ENCODE peak calls at places on chromosomes 16 and 17, in seven cellular contexts. H is GM12892, N is SK-N-SH, M is GM12878, D is H1, R is HepG2, O is K562. W is an unnamed sample.

GRCh38 chr17:61321344-61321743 is 78.3 kb upstream of the TBX2 start:
- DNase-seq in H (no peak), N (no peak), M (no peak), D (no peak), R (no peak), O (no peak), W (no peak)

GRCh38 chr17:80912451-80912850 is 79.2 kb upstream of the CHMP6 start:
- DNase-seq in H (no peak), N (no peak), M (no peak), D (no peak), R (no peak), O (no peak), W (no peak)

GRCh38 chr16:10538583-10538982 is 41.8 kb downstream of the EMP2 start:
- DNase-seq in H (no peak), N (no peak), M (no peak), D (no peak), R (no peak), O (no peak), W (no peak)

GRCh38 chr16:12086861-12087260 is 110.3 kb downstream of the SNX29 start:
- DNase-seq in H (no peak), N (no peak), M (no peak), D (no peak), R (no peak), O (no peak), W (no peak)

GRCh38 chr16:14958970-14959369 is 15.9 kb upstream of the PDXDC1 start:
- DNase-seq in H (no peak), N (no peak), M (no peak), D (peak; percentile 27), R (no peak), O (no peak), W (no peak)

GRCh38 chr16:77834600-77834963 is 46.2 kb downstream of the VAT1L start:
- DNase-seq in H (no peak), N (peak; percentile 32), M (no peak), D (no peak), R (no peak), O (no peak), W (no peak)

GRCh38 chr17:41538565-41538991 is 10.5 kb upstream of the KRT19 start:
- DNase-seq in H (no peak), N (no peak), M (no peak), D (no peak), R (no peak), O (no peak), W (no peak)

GRCh38 chr17:37543527-37544122 is 53.9 kb downstream of the DUSP14 start:
- DNase-seq in H (no peak), N (no peak), M (no peak), D (no peak), R (no peak), O (no peak), W (no peak)

GRCh38 chr17:67829331-67829730 is 4.0 kb downstream of the BPTF start:
- DNase-seq in H (no peak), N (no peak), M (peak; percentile 49), D (no peak), R (no peak), O (no peak), W (no peak)

GRCh38 chr16:180101-180920 is at the start of gene HBQ1:
- DNase-seq in H (no peak), N (peak; percentile 97), M (no peak), D (no peak), R (peak; percentile 21), O (peak; percentile 90), W (peak; percentile 64)

GRCh38 chr16:81513204-81514040 is 68.8 kb downstream of the CMIP start:
- DNase-seq in H (no peak), N (no peak), M (no peak), D (no peak), R (peak; percentile 90), O (no peak), W (peak; percentile 44)

GRCh38 chr16:81510016-81510415 is 65.4 kb downstream of the CMIP start:
- DNase-seq in H (no peak), N (no peak), M (no peak), D (no peak), R (no peak), O (no peak), W (no peak)

GRCh38 chr16:81514041-81514559 is 69.5 kb downstream of the CMIP start:
- DNase-seq in H (peak; percentile 51), N (no peak), M (no peak), D (no peak), R (no peak), O (peak; percentile 57), W (no peak)

GRCh38 chr16:81509404-81509803 is 64.8 kb downstream of the CMIP start:
- DNase-seq in H (no peak), N (no peak), M (no peak), D (no peak), R (no peak), O (no peak), W (no peak)

DNA sequence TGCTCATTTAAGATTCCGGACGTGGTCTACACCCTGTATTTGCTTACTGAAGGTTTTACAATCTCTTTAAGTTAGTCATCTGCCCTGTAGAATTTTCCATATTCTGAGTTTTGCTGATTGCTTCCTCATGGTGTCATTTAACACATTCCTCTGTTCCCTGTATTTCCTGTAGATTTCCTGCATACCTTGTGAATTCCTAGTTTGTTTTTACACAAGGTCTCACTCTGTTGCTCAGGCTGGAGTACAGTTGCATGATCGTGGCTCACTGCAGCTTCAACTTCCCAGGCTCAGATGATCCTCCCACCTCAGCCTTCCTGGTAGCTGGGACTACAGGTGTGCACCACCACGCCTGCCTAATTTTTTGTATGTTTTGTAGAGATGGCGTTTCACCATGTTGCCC is 66.8 kb downstream of the CMIP start:
- DNase-seq in H (no peak), N (no peak), M (no peak), D (no peak), R (peak; percentile 86), O (no peak), W (no peak)
- TF ChIP-seq TAF1 in H (no peak), N (no peak), M (no peak), D (no peak), R (no peak), O (no peak), W (no peak)

GRCh38 chr17:7045492-7046126 is 1.7 kb upstream of the SLC16A11 start:
- DNase-seq in H (no peak), N (peak; percentile 53), M (peak; percentile 53), D (no peak), R (peak; percentile 80), O (no peak), W (no peak)

GRCh38 chr17:7041607-7042506 is 2.0 kb downstream of the SLC16A11 start:
- DNase-seq in H (no peak), N (peak; percentile 69), M (no peak), D (no peak), R (no peak), O (no peak), W (no peak)

GRCh38 chr17:7043544-7044268 is at the start of gene SLC16A11:
- DNase-seq in H (no peak), N (peak; percentile 75), M (no peak), D (no peak), R (no peak), O (no peak), W (peak; percentile 35)

GRCh38 chr17:7043195-7043543 is 723 bp downstream of the SLC16A11 start:
- DNase-seq in H (no peak), N (peak; percentile 60), M (no peak), D (no peak), R (no peak), O (no peak), W (no peak)

GRCh38 chr17:7042507-7043194 is 1.2 kb downstream of the SLC16A11 start:
- DNase-seq in H (no peak), N (peak; percentile 60), M (no peak), D (no peak), R (no peak), O (no peak), W (no peak)
- TF ChIP-seq TAF1 in H (no peak), N (no peak), M (no peak), D (no peak), R (no peak), O (no peak), W (no peak)

GRCh38 chr17:16569358-16569712 is 331 bp upstream of the ZNF287 start:
- DNase-seq in H (no peak), N (no peak), M (peak; percentile 5), D (no peak), R (no peak), O (no peak), W (no peak)
- TF ChIP-seq TAF1 in H (no peak), N (no peak), M (no peak), D (no peak), R (no peak), O (no peak), W (no peak)

GRCh38 chr17:42766124-42766523 is 5.1 kb downstream of the RAMP2 start:
- DNase-seq in H (no peak), N (no peak), M (no peak), D (no peak), R (peak; percentile 81), O (no peak), W (no peak)
- TF ChIP-seq TAF1 in H (no peak), N (no peak), M (no peak), D (no peak), R (no peak), O (no peak), W (no peak)